ENCODE peak calls at places on chromosome 19, in ten cellular contexts. Z is tibial nerve, R is AG04450, U is brain microvascular endothelial cell, D is astrocyte of the cerebellum, Q is choroid plexus epithelial cell, E is cardiac fibroblast, W is mucosa of descending colon, V is heart left ventricle, X is AG10803. F is an unnamed sample.

GRCh38 chr19:3368441-3368795 is 2.0 kb downstream of the NFIC start:
- DNase-seq in Z (no peak), R (no peak), U (no peak), D (no peak), Q (no peak), E (no peak), W (no peak), V (no peak), X (no peak), F (no peak)

GRCh38 chr19:11535792-11536595 is 2.7 kb upstream of the CNN1 start:
- DNase-seq in Z (peak), R (peak), U (peak), D (peak), Q (peak), E (peak), W (peak), V (peak), X (peak), F (peak)

GRCh38 chr19:53461866-53462265 is 5.7 kb upstream of the ZNF813 start:
- DNase-seq in Z (no peak), R (no peak), U (no peak), D (no peak), Q (no peak), E (no peak), W (no peak), V (no peak), X (no peak), F (no peak)

GRCh38 chr19:18204394-18205179 is 745 bp upstream of the RAB3A start:
- DNase-seq in Z (peak), R (no peak), U (peak), D (peak), Q (no peak), E (no peak), W (peak), V (peak), X (no peak), F (no peak)

GRCh38 chr19:51440846-51441409 is 17.3 kb downstream of the SIGLEC8 start:
- DNase-seq in Z (no peak), R (no peak), U (no peak), D (no peak), Q (peak), E (no peak), W (no peak), V (no peak), X (no peak), F (no peak)

GRCh38 chr19:54893406-54893805 is 12.5 kb upstream of the NCR1 start:
- DNase-seq in Z (no peak), R (no peak), U (no peak), D (no peak), Q (no peak), E (no peak), W (no peak), V (no peak), X (no peak), F (no peak)

GRCh38 chr19:42095142-42095813 is 19.3 kb downstream of the ZNF574 start:
- DNase-seq in Z (no peak), R (no peak), U (no peak), D (no peak), Q (no peak), E (no peak), W (no peak), V (no peak), X (no peak), F (no peak)

GRCh38 chr19:50323782-50324133 is 5.4 kb downstream of the KCNC3 start:
- DNase-seq in Z (no peak), R (no peak), U (no peak), D (no peak), Q (no peak), E (no peak), W (no peak), V (no peak), X (no peak), F (no peak)

GRCh38 chr19:38693380-38694223 is 46.2 kb downstream of the ACTN4 start:
- DNase-seq in Z (no peak), R (no peak), U (peak), D (peak), Q (peak), E (peak), W (no peak), V (no peak), X (peak), F (peak)

GRCh38 chr19:3335431-3336350 is 30.7 kb upstream of the NFIC start:
- DNase-seq in Z (peak), R (no peak), U (no peak), D (no peak), Q (no peak), E (peak), W (peak), V (peak), X (peak), F (no peak)

GRCh38 chr19:30407310-30407709 is 35.1 kb downstream of the ZNF536 start:
- DNase-seq in Z (no peak), R (no peak), U (no peak), D (no peak), Q (no peak), E (no peak), W (no peak), V (no peak), X (no peak), F (no peak)

GRCh38 chr19:18637644-18638630 is 1.1 kb downstream of the KLHL26 start:
- DNase-seq in Z (no peak), R (no peak), U (no peak), D (no peak), Q (no peak), E (no peak), W (peak), V (no peak), X (no peak), F (no peak)

GRCh38 chr19:7534531-7534980 is 961 bp upstream of the PNPLA6 start:
- DNase-seq in Z (peak), R (peak), U (peak), D (peak), Q (peak), E (peak), W (peak), V (peak), X (peak), F (peak)

GRCh38 chr19:3537438-3538240 is 1.3 kb upstream of the TEKTIP1 start:
- DNase-seq in Z (no peak), R (no peak), U (no peak), D (no peak), Q (no peak), E (no peak), W (no peak), V (peak), X (no peak), F (no peak)

GRCh38 chr19:7226749-7227148 is 67.5 kb downstream of the INSR start:
- DNase-seq in Z (no peak), R (no peak), U (no peak), D (no peak), Q (no peak), E (no peak), W (no peak), V (no peak), X (peak), F (no peak)

GRCh38 chr19:22617614-22618325 is 16.4 kb upstream of the ZNF492 start:
- DNase-seq in Z (no peak), R (no peak), U (no peak), D (no peak), Q (no peak), E (no peak), W (no peak), V (peak), X (no peak), F (no peak)

GRCh38 chr19:13978306-13978705 is 26.0 kb downstream of the DCAF15 start:
- DNase-seq in Z (peak), R (no peak), U (no peak), D (no peak), Q (peak), E (no peak), W (peak), V (peak), X (no peak), F (peak)

GRCh38 chr19:21587117-21587461 is 81.7 kb downstream of the ZNF429 start:
- DNase-seq in Z (no peak), R (no peak), U (no peak), D (no peak), Q (no peak), E (no peak), W (no peak), V (peak), X (no peak), F (no peak)

GRCh38 chr19:48064509-48064908 is 20.6 kb upstream of the CABP5 start:
- DNase-seq in Z (no peak), R (no peak), U (peak), D (no peak), Q (peak), E (peak), W (no peak), V (no peak), X (no peak), F (no peak)

GRCh38 chr19:58229255-58229639 is 533 bp downstream of the ZNF544 start:
- DNase-seq in Z (no peak), R (no peak), U (peak), D (no peak), Q (peak), E (peak), W (peak), V (peak), X (no peak), F (no peak)

GRCh38 chr19:42397315-42398166 is 7.4 kb upstream of the CNFN start:
- DNase-seq in Z (no peak), R (no peak), U (no peak), D (no peak), Q (no peak), E (no peak), W (peak), V (no peak), X (no peak), F (no peak)

GRCh38 chr19:13996928-13997636 is 9.0 kb downstream of the RFX1 start:
- DNase-seq in Z (no peak), R (no peak), U (no peak), D (no peak), Q (no peak), E (no peak), W (no peak), V (peak), X (no peak), F (no peak)

GRCh38 chr19:41398603-41399002 is 985 bp downstream of the BCKDHA start:
- DNase-seq in Z (no peak), R (no peak), U (no peak), D (no peak), Q (no peak), E (no peak), W (no peak), V (no peak), X (no peak), F (no peak)

GRCh38 chr19:46955114-46955812 is 64.4 kb upstream of the NPAS1 start:
- DNase-seq in Z (no peak), R (no peak), U (no peak), D (no peak), Q (peak), E (peak), W (no peak), V (no peak), X (no peak), F (no peak)

GRCh38 chr19:17553256-17553655 is 2.2 kb upstream of the COLGALT1 start:
- DNase-seq in Z (peak), R (peak), U (peak), D (peak), Q (peak), E (peak), W (no peak), V (peak), X (peak), F (no peak)

GRCh38 chr19:18435185-18435841 is 2.6 kb downstream of the ISYNA1 start:
- DNase-seq in Z (no peak), R (no peak), U (no peak), D (no peak), Q (no peak), E (no peak), W (peak), V (no peak), X (no peak), F (no peak)

GRCh38 chr19:29098863-29099481 is 114.0 kb downstream of the UQCRFS1 start:
- DNase-seq in Z (peak), R (peak), U (peak), D (no peak), Q (peak), E (peak), W (peak), V (peak), X (peak), F (no peak)

DNA sequence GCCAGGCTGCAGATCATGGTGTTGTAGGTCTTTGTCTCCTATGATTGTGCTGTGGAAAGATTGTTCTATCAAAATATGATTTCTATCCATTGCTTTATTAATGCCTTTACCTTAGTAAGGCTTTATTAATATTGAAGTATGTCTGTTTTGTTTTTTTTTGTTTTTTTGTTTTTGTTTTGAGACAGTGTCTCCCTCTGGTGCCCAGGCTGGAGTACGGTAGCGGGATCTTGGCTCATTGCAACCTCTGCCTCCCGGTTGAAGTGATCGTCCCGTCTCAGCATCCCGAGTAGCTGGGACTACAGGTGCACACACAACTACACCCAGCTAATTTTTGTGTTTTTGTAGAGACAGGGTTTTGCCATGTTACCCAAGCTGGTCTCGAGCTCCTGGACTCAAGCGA is 7.7 kb downstream of the IRGC start:
- DNase-seq in Z (no peak), R (no peak), U (no peak), D (no peak), Q (no peak), E (peak), W (no peak), V (no peak), X (no peak), F (no peak)
- TF ChIP-seq CTCF in Z (no peak), R (peak), U (peak), D (peak), Q (peak), E (peak), W (peak), V (no peak), X (peak), F (peak)

GRCh38 chr19:40035996-40036395 is 20.0 kb downstream of the ZNF780B start:
- DNase-seq in Z (no peak), R (no peak), U (no peak), D (no peak), Q (no peak), E (peak), W (no peak), V (no peak), X (peak), F (no peak)

GRCh38 chr19:40033989-40034560 is 22.0 kb downstream of the ZNF780B start:
- DNase-seq in Z (no peak), R (no peak), U (no peak), D (no peak), Q (no peak), E (no peak), W (no peak), V (no peak), X (no peak), F (no peak)
- H3K4me3 ChIP-seq in Z (no peak), R (no peak), U (no peak), D (no peak), Q (no peak), E (no peak), W (no peak), V (no peak), X (no peak), F (no peak)

GRCh38 chr19:1932395-1932794 is 8.6 kb upstream of the CSNK1G2 start:
- DNase-seq in Z (no peak), R (no peak), U (no peak), D (no peak), Q (no peak), E (no peak), W (no peak), V (no peak), X (no peak), F (no peak)
- TF ChIP-seq CTCF in Z (no peak), R (no peak), U (no peak), D (no peak), Q (no peak), E (no peak), W (no peak), V (no peak), X (no peak), F (no peak)

DNA sequence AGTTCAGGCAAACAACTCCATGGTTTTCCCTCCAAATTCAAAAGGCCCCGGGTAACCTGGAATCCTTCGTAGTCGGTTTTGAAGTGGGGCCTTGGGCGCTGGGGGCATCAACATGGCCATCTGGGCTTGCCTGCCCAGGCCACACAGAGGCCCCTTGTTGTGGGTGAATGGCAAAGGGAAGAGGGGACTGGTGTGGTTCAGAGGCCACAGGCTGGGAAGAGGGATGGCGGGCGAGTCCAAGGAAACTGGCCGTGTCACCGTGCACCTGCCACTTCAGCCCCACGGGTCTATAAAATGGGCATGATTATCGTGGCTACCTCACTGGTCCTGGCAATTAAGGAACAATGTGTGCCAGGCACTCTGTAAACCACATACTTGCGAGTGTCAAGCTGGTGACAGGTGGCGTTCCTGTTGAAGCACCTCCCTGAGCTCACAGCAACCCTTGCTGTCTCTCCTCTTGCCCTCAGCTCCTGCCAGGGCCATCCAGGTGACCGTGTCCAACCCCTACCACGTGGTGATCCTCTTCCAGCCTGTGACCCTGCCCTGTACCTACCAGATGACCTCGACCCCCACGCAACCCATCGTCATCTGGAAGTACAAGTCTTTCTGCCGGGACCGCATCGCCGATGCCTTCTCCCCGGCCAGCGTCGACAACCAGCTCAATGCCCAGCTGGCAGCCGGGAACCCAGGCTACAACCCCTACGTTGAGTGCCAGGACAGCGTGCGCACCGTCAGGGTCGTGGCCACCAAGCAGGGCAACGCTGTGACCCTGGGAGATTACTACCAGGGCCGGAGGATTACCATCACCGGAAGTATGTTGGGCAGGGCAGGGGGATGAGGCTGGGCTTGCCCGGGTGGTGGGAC is 1.3 kb downstream of the LSR start:
- DNase-seq in Z (no peak), R (no peak), U (no peak), D (no peak), Q (no peak), E (no peak), W (no peak), V (no peak), X (no peak), F (no peak)
- H3K4me3 ChIP-seq in Z (peak), R (no peak), U (no peak), D (no peak), Q (no peak), E (no peak), W (peak), V (peak), X (no peak), F (peak)

DNA sequence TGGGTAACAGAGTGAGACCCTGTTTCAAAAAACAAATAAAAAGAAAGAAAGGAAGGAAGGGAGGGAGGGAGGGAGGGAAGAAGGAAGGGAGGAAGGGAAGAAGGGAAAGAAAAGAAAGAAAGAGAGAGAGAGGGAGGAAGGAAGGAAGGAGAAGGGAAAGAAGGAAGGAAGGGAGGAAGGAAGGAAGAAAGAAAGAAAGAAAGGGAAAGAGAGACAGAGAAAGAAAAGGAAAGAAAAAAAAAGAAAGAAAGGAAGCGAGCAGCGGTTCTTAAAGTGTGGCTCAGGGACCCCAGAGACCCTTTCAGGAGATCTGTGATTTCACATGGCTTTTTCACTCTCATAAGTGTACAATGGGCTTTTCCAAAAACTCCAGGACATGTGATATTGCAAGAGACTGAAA is 9.9 kb upstream of the CADM4 start:
- DNase-seq in Z (no peak), R (no peak), U (no peak), D (no peak), Q (no peak), E (no peak), W (no peak), V (no peak), X (no peak), F (no peak)
- TF ChIP-seq CTCF in Z (no peak), R (no peak), U (no peak), D (no peak), Q (no peak), E (no peak), W (no peak), V (no peak), X (no peak), F (no peak)

GRCh38 chr19:35143231-35143715 is at the start of gene FXYD7:
- DNase-seq in Z (no peak), R (no peak), U (no peak), D (no peak), Q (no peak), E (no peak), W (no peak), V (peak), X (no peak), F (no peak)

GRCh38 chr19:35143818-35144217 is 763 bp downstream of the FXYD7 start:
- DNase-seq in Z (no peak), R (no peak), U (no peak), D (no peak), Q (no peak), E (no peak), W (no peak), V (no peak), X (no peak), F (no peak)

GRCh38 chr19:35141627-35142401 is 1.2 kb upstream of the FXYD7 start:
- DNase-seq in Z (no peak), R (no peak), U (no peak), D (no peak), Q (no peak), E (no peak), W (no peak), V (peak), X (no peak), F (no peak)

GRCh38 chr19:35144259-35144599 is 1.2 kb downstream of the FXYD7 start:
- DNase-seq in Z (no peak), R (no peak), U (no peak), D (no peak), Q (no peak), E (no peak), W (no peak), V (no peak), X (no peak), F (no peak)

GRCh38 chr19:35142531-35143230 is 374 bp upstream of the FXYD7 start:
- DNase-seq in Z (no peak), R (no peak), U (no peak), D (no peak), Q (peak), E (no peak), W (peak), V (peak), X (no peak), F (no peak)
- H3K4me3 ChIP-seq in Z (peak), R (no peak), U (no peak), D (no peak), Q (no peak), E (no peak), W (no peak), V (no peak), X (no peak), F (no peak)

GRCh38 chr19:15453906-15454305 is 4.2 kb upstream of the WIZ start:
- DNase-seq in Z (no peak), R (no peak), U (no peak), D (no peak), Q (no peak), E (no peak), W (no peak), V (no peak), X (no peak), F (no peak)

GRCh38 chr19:15453091-15453498 is 3.3 kb upstream of the WIZ start:
- DNase-seq in Z (no peak), R (no peak), U (no peak), D (no peak), Q (no peak), E (no peak), W (no peak), V (peak), X (no peak), F (no peak)

GRCh38 chr19:15452111-15453047 is 2.6 kb upstream of the WIZ start:
- DNase-seq in Z (peak), R (peak), U (peak), D (no peak), Q (peak), E (peak), W (peak), V (peak), X (peak), F (peak)

GRCh38 chr19:15455996-15456395 is 6.2 kb upstream of the WIZ start:
- DNase-seq in Z (no peak), R (no peak), U (no peak), D (no peak), Q (no peak), E (no peak), W (no peak), V (no peak), X (no peak), F (no peak)

DNA sequence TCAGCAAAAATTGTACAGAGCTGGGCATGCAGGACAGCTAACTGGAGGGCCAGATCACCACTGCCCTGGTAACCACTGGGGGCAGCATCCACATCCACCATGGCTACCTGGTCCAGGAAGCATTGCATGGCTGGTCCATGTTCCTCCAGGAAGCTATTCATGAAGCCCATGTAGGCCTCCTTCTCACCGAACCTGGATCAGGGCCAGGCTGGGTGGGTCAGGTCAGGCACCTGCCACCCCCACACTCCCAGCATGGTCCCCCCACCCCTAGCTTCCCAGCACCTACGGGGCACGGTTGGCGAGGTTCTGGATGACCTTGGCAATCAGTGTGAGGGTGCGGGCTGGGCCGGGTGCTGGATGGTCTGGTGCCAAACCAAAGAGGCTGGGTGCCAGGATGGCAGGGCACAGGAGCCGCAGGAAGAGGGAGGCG is 4.6 kb upstream of the WIZ start:
- DNase-seq in Z (no peak), R (no peak), U (no peak), D (no peak), Q (no peak), E (no peak), W (no peak), V (no peak), X (no peak), F (no peak)
- TF ChIP-seq CTCF in Z (no peak), R (peak), U (peak), D (no peak), Q (peak), E (peak), W (no peak), V (no peak), X (peak), F (peak)

F was measured in retinal pigment epithelial cell.